ENCODE peak calls at places on chromosomes 3 and 15, in four cellular contexts. N is naive thymus-derived CD4-positive, alpha-beta T cell; Y is H7; P is psoas muscle. R is an unnamed sample.

GRCh38 chr3:106185949-106186348 is 317.1 kb upstream of the CBLB start:
- DNase-seq in N (no peak), Y (no peak), P (no peak), R (no peak)

GRCh38 chr3:51679777-51680176 is 8.7 kb downstream of the TEX264 start:
- DNase-seq in N (no peak), Y (no peak), P (peak; percentile 12), R (no peak)

GRCh38 chr15:43518073-43518761 is 809 bp downstream of the MAP1A start:
- DNase-seq in N (no peak), Y (peak; percentile 90), P (no peak), R (no peak)

GRCh38 chr15:68272797-68273271 is 4.7 kb upstream of the FEM1B start:
- DNase-seq in N (no peak), Y (no peak), P (no peak), R (no peak)

GRCh38 chr15:78625621-78626280 is 5.0 kb upstream of the CHRNA3 start:
- DNase-seq in N (no peak), Y (peak; percentile 24), P (no peak), R (no peak)

GRCh38 chr15:93420050-93420452 is 331.0 kb upstream of the RGMA start:
- DNase-seq in N (no peak), Y (peak; percentile 45), P (no peak), R (no peak)

GRCh38 chr3:25843332-25843731 is 53.4 kb downstream of the OXSM start:
- DNase-seq in N (no peak), Y (no peak), P (no peak), R (no peak)

GRCh38 chr15:80578206-80578595 is 116.9 kb upstream of the ABHD17C start:
- DNase-seq in N (no peak), Y (no peak), P (no peak), R (no peak)

GRCh38 chr3:58009026-58009748 is 965 bp downstream of the FLNB start:
- DNase-seq in N (peak; percentile 41), Y (peak; percentile 82), P (no peak), R (peak; percentile 59)

GRCh38 chr3:192879346-192880031 is 38.2 kb downstream of the MB21D2 start:
- DNase-seq in N (no peak), Y (peak; percentile 79), P (no peak), R (no peak)

GRCh38 chr15:98609144-98609852 is 39.0 kb upstream of the IGF1R start:
- DNase-seq in N (no peak), Y (peak; percentile 44), P (no peak), R (no peak)

GRCh38 chr3:73664389-73664788 is 39.6 kb upstream of the PDZRN3 start:
- DNase-seq in N (no peak), Y (no peak), P (no peak), R (no peak)

GRCh38 chr15:39267685-39268084 is 313.2 kb upstream of the THBS1 start:
- DNase-seq in N (no peak), Y (no peak), P (no peak), R (no peak)

GRCh38 chr3:133663569-133664313 is 2.0 kb upstream of the TOPBP1 start:
- DNase-seq in N (peak; percentile 58), Y (peak; percentile 70), P (no peak), R (peak; percentile 39)

GRCh38 chr3:57952208-57952631 is 56.0 kb upstream of the FLNB start:
- DNase-seq in N (no peak), Y (peak; percentile 61), P (peak; percentile 64), R (no peak)

GRCh38 chr3:11323827-11324226 is 51.6 kb downstream of the ATG7 start:
- DNase-seq in N (no peak), Y (no peak), P (no peak), R (no peak)

GRCh38 chr3:76222115-76222652 is 436.8 kb upstream of the ZNF717 start:
- DNase-seq in N (no peak), Y (no peak), P (no peak), R (no peak)

GRCh38 chr3:72960812-72961518 is 35.6 kb upstream of the PPP4R2 start:
- DNase-seq in N (no peak), Y (no peak), P (peak; percentile 42), R (no peak)

GRCh38 chr15:38636597-38636996 is 72.0 kb upstream of the RASGRP1 start:
- DNase-seq in N (no peak), Y (no peak), P (no peak), R (no peak)

GRCh38 chr3:117277816-117278215 is 568.2 kb downstream of the TUSC7 start:
- DNase-seq in N (no peak), Y (no peak), P (no peak), R (no peak)

GRCh38 chr3:58868101-58868779 is 181.6 kb downstream of the CFAP20DC start:
- DNase-seq in N (no peak), Y (no peak), P (no peak), R (no peak)

GRCh38 chr3:13637953-13638352 is 89.0 kb downstream of the FBLN2 start:
- DNase-seq in N (no peak), Y (no peak), P (no peak), R (no peak)

GRCh38 chr3:13638927-13639326 is 90.0 kb downstream of the FBLN2 start:
- DNase-seq in N (no peak), Y (no peak), P (no peak), R (no peak)

GRCh38 chr3:13636186-13636585 is 87.3 kb downstream of the FBLN2 start:
- DNase-seq in N (no peak), Y (no peak), P (no peak), R (no peak)

GRCh38 chr3:13636874-13637273 is 87.9 kb downstream of the FBLN2 start:
- DNase-seq in N (no peak), Y (no peak), P (no peak), R (no peak)

GRCh38 chr3:13637311-13637891 is 88.5 kb downstream of the FBLN2 start:
- DNase-seq in N (no peak), Y (no peak), P (no peak), R (no peak)
- H3K27me3 ChIP-seq in N (no peaks in the 10 kb centered on the region), Y (no peaks in the 10 kb centered on the region), P (no peaks in the 10 kb centered on the region), R (no peaks in the 10 kb centered on the region)

GRCh38 chr15:101182215-101182614 is 69.6 kb downstream of the CHSY1 start:
- DNase-seq in N (no peak), Y (no peak), P (no peak), R (no peak)

GRCh38 chr15:101178414-101178813 is 73.4 kb downstream of the CHSY1 start:
- DNase-seq in N (no peak), Y (no peak), P (no peak), R (no peak)

GRCh38 chr15:101180620-101181307 is 71.1 kb downstream of the CHSY1 start:
- DNase-seq in N (peak; percentile 33), Y (no peak), P (no peak), R (no peak)

GRCh38 chr15:101181349-101181748 is 70.5 kb downstream of the CHSY1 start:
- DNase-seq in N (no peak), Y (no peak), P (no peak), R (no peak)

GRCh38 chr15:101179341-101180153 is 72.3 kb downstream of the CHSY1 start:
- DNase-seq in N (no peak), Y (no peak), P (no peak), R (no peak)
- H3K27me3 ChIP-seq in N (no peaks in the 10 kb centered on the region), Y (no peaks in the 10 kb centered on the region), P (no peaks in the 10 kb centered on the region), R (no peaks in the 10 kb centered on the region)

GRCh38 chr3:21704796-21705195 is 46.2 kb downstream of the ZNF385D start:
- DNase-seq in N (no peak), Y (no peak), P (no peak), R (no peak)
- H3K27me3 ChIP-seq in N (no peaks in the 10 kb centered on the region), Y (no peaks in the 10 kb centered on the region), P (no peaks in the 10 kb centered on the region), R (no peaks in the 10 kb centered on the region)

GRCh38 chr15:29437888-29438713 is 168.5 kb upstream of the NSMCE3 start:
- DNase-seq in N (no peak), Y (no peak), P (no peak), R (no peak)
- H3K27me3 ChIP-seq in N (no peaks in the 10 kb centered on the region), Y (no peaks in the 10 kb centered on the region), P (no peaks in the 10 kb centered on the region), R (no peaks in the 10 kb centered on the region)

R was measured in GM06990.